ENCODE peak calls at places on chromosomes 16 and 17, in four cellular contexts. One of them, this sample, is unnamed.

GRCh38 chr16:65032397-65032796 is 89.5 kb downstream of the CDH11 start:
- DNase-seq in PC-3: no peak
- DNase-seq in lung: no peak
- DNase-seq in spleen: no peak
- DNase-seq in this sample: no peak

GRCh38 chr17:44322236-44322895 is 2.3 kb downstream of the SLC25A39 start:
- DNase-seq in PC-3: no peak
- DNase-seq in lung: no peak
- DNase-seq in spleen: no peak
- DNase-seq in this sample: no peak

GRCh38 chr16:57273359-57273758 is 11.1 kb downstream of the PLLP start:
- DNase-seq in PC-3: no peak
- DNase-seq in lung: no peak
- DNase-seq in spleen: no peak
- DNase-seq in this sample: no peak

GRCh38 chr16:630024-630814 is 566 bp upstream of the WFIKKN1 start:
- DNase-seq in PC-3: no peak
- DNase-seq in lung: no peak
- DNase-seq in spleen: peak
- DNase-seq in this sample: no peak

GRCh38 chr17:12744298-12744697 is 45.0 kb upstream of the ARHGAP44 start:
- DNase-seq in PC-3: no peak
- DNase-seq in lung: no peak
- DNase-seq in spleen: peak
- DNase-seq in this sample: no peak

GRCh38 chr17:81253358-81254131 is 14.4 kb downstream of the NDUFAF8 start:
- DNase-seq in PC-3: peak
- DNase-seq in lung: peak
- DNase-seq in spleen: no peak
- DNase-seq in this sample: peak

GRCh38 chr16:10791048-10791447 is 27.5 kb downstream of the TVP23A start:
- DNase-seq in PC-3: no peak
- DNase-seq in lung: no peak
- DNase-seq in spleen: no peak
- DNase-seq in this sample: no peak

GRCh38 chr16:54286330-54287017 is at the start of gene IRX3:
- DNase-seq in PC-3: peak
- DNase-seq in lung: peak
- DNase-seq in spleen: no peak
- DNase-seq in this sample: peak

GRCh38 chr16:4370570-4371480 is 823 bp upstream of the VASN start:
- DNase-seq in PC-3: no peak
- DNase-seq in lung: peak
- DNase-seq in spleen: peak
- DNase-seq in this sample: peak

GRCh38 chr17:68819465-68819864 is 135.7 kb downstream of the ABCA8 start:
- DNase-seq in PC-3: no peak
- DNase-seq in lung: no peak
- DNase-seq in spleen: no peak
- DNase-seq in this sample: no peak

GRCh38 chr17:50218071-50218759 is 16.8 kb upstream of the COL1A1 start:
- DNase-seq in PC-3: peak
- DNase-seq in lung: no peak
- DNase-seq in spleen: no peak
- DNase-seq in this sample: no peak

GRCh38 chr16:364595-365491 is 5.5 kb downstream of the MRPL28 start:
- DNase-seq in PC-3: no peak
- DNase-seq in lung: no peak
- DNase-seq in spleen: peak
- DNase-seq in this sample: no peak

GRCh38 chr17:61411944-61412859 is 12.6 kb downstream of the TBX2 start:
- DNase-seq in PC-3: peak
- DNase-seq in lung: peak
- DNase-seq in spleen: peak
- DNase-seq in this sample: peak

GRCh38 chr17:46876353-46876887 is 25.0 kb downstream of the WNT9B start:
- DNase-seq in PC-3: peak
- DNase-seq in lung: no peak
- DNase-seq in spleen: peak
- DNase-seq in this sample: peak

GRCh38 chr16:29770250-29770929 is 7.7 kb upstream of the ZG16 start:
- DNase-seq in PC-3: no peak
- DNase-seq in lung: no peak
- DNase-seq in spleen: no peak
- DNase-seq in this sample: no peak

GRCh38 chr17:78324391-78325075 is 35.3 kb downstream of the SOCS3 start:
- DNase-seq in PC-3: no peak
- DNase-seq in lung: peak
- DNase-seq in spleen: no peak
- DNase-seq in this sample: peak

GRCh38 chr17:31446195-31446967 is 54.9 kb downstream of the RAB11FIP4 start:
- DNase-seq in PC-3: peak
- DNase-seq in lung: no peak
- DNase-seq in spleen: no peak
- DNase-seq in this sample: peak
- TF ChIP-seq CTCF in PC-3: peak
- TF ChIP-seq CTCF in lung: no peak
- TF ChIP-seq CTCF in spleen: no peak
- TF ChIP-seq CTCF in this sample: no peak

GRCh38 chr17:40065041-40065770 is 2.4 kb downstream of the THRA start:
- DNase-seq in PC-3: no peak
- DNase-seq in lung: no peak
- DNase-seq in spleen: no peak
- DNase-seq in this sample: peak

GRCh38 chr17:40063915-40064531 is 1.3 kb downstream of the THRA start:
- DNase-seq in PC-3: no peak
- DNase-seq in lung: no peak
- DNase-seq in spleen: no peak
- DNase-seq in this sample: no peak

GRCh38 chr17:40068129-40068581 is 5.4 kb downstream of the THRA start:
- DNase-seq in PC-3: peak
- DNase-seq in lung: no peak
- DNase-seq in spleen: no peak
- DNase-seq in this sample: peak

GRCh38 chr17:40067710-40068109 is 4.9 kb downstream of the THRA start:
- DNase-seq in PC-3: no peak
- DNase-seq in lung: no peak
- DNase-seq in spleen: no peak
- DNase-seq in this sample: no peak

DNA sequence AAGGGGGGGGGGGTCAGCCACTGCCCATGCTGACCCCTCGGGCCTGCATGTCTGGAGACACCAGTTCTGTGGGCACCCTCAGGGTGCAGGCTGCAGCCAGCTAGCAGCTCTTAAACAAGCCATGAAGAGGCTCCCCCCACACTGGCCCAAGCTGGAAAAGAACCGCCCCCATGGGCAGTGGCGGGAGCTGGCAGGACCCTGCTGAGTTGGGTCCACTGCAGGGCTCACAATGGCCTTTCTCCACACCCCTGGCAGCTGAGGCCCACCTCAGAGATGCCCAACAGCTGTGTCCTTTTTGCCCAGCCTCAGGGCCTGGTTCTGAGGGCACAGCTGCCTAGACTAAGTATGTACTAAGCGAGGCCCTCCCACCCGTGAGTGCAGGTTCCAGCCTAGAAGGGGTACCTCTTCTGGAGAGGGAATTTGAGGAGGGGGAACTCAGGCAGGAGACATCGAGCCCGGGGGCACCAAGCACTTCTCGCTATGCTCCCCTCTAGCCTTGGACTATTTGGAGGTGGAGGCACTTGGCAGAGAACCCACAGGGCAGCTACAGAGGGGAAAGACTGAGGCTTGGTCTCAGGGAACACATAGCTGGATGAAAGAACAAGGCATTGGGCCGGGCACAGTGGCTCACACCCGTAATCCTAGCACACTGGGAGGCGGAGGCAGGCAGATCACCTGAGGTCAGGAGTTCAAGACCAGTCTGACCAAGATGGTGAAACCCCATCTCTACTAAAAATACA is 3.2 kb downstream of the THRA start:
- DNase-seq in PC-3: no peak
- DNase-seq in lung: no peak
- DNase-seq in spleen: no peak
- DNase-seq in this sample: peak
- H3K27ac ChIP-seq in PC-3: no peak
- H3K27ac ChIP-seq in lung: peak
- H3K27ac ChIP-seq in spleen: peak
- H3K27ac ChIP-seq in this sample: peak

GRCh38 chr17:27809555-27809954 is 9.2 kb upstream of the NOS2 start:
- DNase-seq in PC-3: no peak
- DNase-seq in lung: no peak
- DNase-seq in spleen: no peak
- DNase-seq in this sample: no peak

GRCh38 chr17:27810211-27810901 is 10.0 kb upstream of the NOS2 start:
- DNase-seq in PC-3: no peak
- DNase-seq in lung: no peak
- DNase-seq in spleen: no peak
- DNase-seq in this sample: no peak

GRCh38 chr17:27808629-27809028 is 8.3 kb upstream of the NOS2 start:
- DNase-seq in PC-3: no peak
- DNase-seq in lung: no peak
- DNase-seq in spleen: no peak
- DNase-seq in this sample: no peak

GRCh38 chr17:27810902-27811557 is 10.7 kb upstream of the NOS2 start:
- DNase-seq in PC-3: peak
- DNase-seq in lung: no peak
- DNase-seq in spleen: no peak
- DNase-seq in this sample: no peak

DNA sequence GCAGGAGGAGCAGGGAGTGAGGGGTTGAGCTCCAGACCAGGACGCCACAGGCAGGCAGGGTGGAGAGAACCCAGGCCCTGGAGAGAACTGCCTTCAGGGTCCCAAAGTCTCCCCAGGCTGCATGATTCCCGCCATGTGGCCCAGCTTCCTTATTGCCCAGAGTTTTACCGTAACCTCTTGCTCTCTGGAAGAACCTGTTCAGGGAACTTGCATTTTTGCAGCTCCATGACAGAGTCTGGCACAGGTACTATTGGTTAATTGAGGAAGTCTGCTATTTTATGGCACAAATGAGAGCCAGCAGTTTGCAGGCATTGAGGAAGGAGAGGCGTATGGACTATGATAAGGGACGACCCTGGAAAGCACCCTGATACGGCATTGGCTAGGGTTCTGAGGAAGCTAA is 11.6 kb upstream of the NOS2 start:
- DNase-seq in PC-3: no peak
- DNase-seq in lung: no peak
- DNase-seq in spleen: no peak
- DNase-seq in this sample: no peak
- TF ChIP-seq CTCF in PC-3: no peak
- TF ChIP-seq CTCF in lung: no peak
- TF ChIP-seq CTCF in spleen: no peak
- TF ChIP-seq CTCF in this sample: no peak

GRCh38 chr17:1145311-1145986 is 34.3 kb downstream of the ABR start:
- DNase-seq in PC-3: no peak
- DNase-seq in lung: no peak
- DNase-seq in spleen: no peak
- DNase-seq in this sample: no peak
- H3K27ac ChIP-seq in PC-3: no peak
- H3K27ac ChIP-seq in lung: no peak
- H3K27ac ChIP-seq in spleen: no peak
- H3K27ac ChIP-seq in this sample: no peak

GRCh38 chr17:31050948-31051347 is 43.8 kb upstream of the NF1 start:
- DNase-seq in PC-3: no peak
- DNase-seq in lung: no peak
- DNase-seq in spleen: no peak
- DNase-seq in this sample: no peak

GRCh38 chr17:31051517-31051916 is 43.3 kb upstream of the NF1 start:
- DNase-seq in PC-3: no peak
- DNase-seq in lung: no peak
- DNase-seq in spleen: no peak
- DNase-seq in this sample: no peak

GRCh38 chr17:31053076-31053475 is 41.7 kb upstream of the NF1 start:
- DNase-seq in PC-3: no peak
- DNase-seq in lung: no peak
- DNase-seq in spleen: no peak
- DNase-seq in this sample: no peak

GRCh38 chr17:31054761-31055160 is 40.0 kb upstream of the NF1 start:
- DNase-seq in PC-3: no peak
- DNase-seq in lung: no peak
- DNase-seq in spleen: no peak
- DNase-seq in this sample: no peak

DNA sequence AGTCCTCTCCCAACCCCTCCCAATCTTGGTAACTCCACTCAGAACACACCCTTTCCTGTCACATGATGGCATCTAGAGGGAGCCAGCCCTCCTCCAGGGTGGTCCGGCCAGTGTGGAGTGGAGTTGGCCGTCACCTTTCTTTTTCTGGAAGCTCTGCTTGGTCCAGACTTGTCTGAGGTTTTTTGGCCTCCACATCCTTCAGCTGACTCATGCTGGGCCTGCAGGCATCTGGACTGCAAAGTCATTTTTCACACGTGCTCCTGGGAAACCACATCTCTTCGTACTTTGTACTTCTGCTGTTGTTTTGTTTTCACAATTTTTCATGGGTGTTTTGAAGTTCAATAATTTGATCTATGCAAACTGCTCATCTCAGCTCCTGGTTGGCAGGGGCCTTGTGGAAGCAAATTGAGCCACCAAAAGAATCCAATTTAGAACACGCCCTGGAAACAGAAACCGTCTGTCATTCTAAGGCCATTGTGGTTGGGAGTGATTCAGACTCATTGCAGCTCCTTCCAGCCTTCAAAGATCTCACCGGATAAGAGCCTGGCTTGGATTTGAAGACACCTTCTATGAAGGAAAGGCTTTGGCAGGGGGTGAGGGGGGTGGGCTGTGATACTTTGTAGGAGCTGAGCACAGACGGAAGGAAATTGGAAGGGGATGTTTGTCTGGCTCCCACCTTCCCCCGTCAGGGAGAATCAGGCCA is 42.4 kb upstream of the NF1 start:
- DNase-seq in PC-3: peak
- DNase-seq in lung: peak
- DNase-seq in spleen: no peak
- DNase-seq in this sample: peak
- TF ChIP-seq CTCF in PC-3: no peak
- TF ChIP-seq CTCF in lung: no peak
- TF ChIP-seq CTCF in spleen: no peak
- TF ChIP-seq CTCF in this sample: no peak

GRCh38 chr16:14616280-14616679 is 13.8 kb downstream of the PARN start:
- DNase-seq in PC-3: no peak
- DNase-seq in lung: no peak
- DNase-seq in spleen: no peak
- DNase-seq in this sample: no peak
- H3K27ac ChIP-seq in PC-3: no peak
- H3K27ac ChIP-seq in lung: no peak
- H3K27ac ChIP-seq in spleen: no peak
- H3K27ac ChIP-seq in this sample: no peak

GRCh38 chr16:20940864-20941634 is 40.5 kb downstream of the LYRM1 start:
- DNase-seq in PC-3: peak
- DNase-seq in lung: no peak
- DNase-seq in spleen: no peak
- DNase-seq in this sample: no peak

GRCh38 chr16:20941635-20941926 is 41.0 kb downstream of the LYRM1 start:
- DNase-seq in PC-3: no peak
- DNase-seq in lung: no peak
- DNase-seq in spleen: no peak
- DNase-seq in this sample: no peak

GRCh38 chr16:20946015-20946629 is 45.6 kb downstream of the LYRM1 start:
- DNase-seq in PC-3: no peak
- DNase-seq in lung: no peak
- DNase-seq in spleen: no peak
- DNase-seq in this sample: no peak

GRCh38 chr16:20942271-20942670 is 41.7 kb downstream of the LYRM1 start:
- DNase-seq in PC-3: no peak
- DNase-seq in lung: no peak
- DNase-seq in spleen: no peak
- DNase-seq in this sample: no peak

GRCh38 chr16:20944861-20945390 is 44.4 kb downstream of the LYRM1 start:
- DNase-seq in PC-3: peak
- DNase-seq in lung: no peak
- DNase-seq in spleen: no peak
- DNase-seq in this sample: no peak
- TF ChIP-seq CTCF in PC-3: no peak
- TF ChIP-seq CTCF in lung: no peak
- TF ChIP-seq CTCF in spleen: no peak
- TF ChIP-seq CTCF in this sample: no peak

This sample was measured in thyroid gland.